ENCODE peak calls at places on chromosomes 13 and 19, in five cellular contexts. G is body of pancreas; H is NCI-H187; M is activated CD4-positive, alpha-beta T cell treated with anti-CD3 and anti-CD28 coated beads, Interleukin-2, amount 50 U/mL, for 24 hours; J is stimulated activated naive CD8-positive, alpha-beta T cell treated with anti-CD3 and anti-CD28 coated beads, Interleukin-15, Interleukin-2, amounts not matched to agents 100 U/mL and 50 U/mL, for 24 hours. P is an unnamed sample.

GRCh38 chr13:75770164-75771145 is 134.3 kb downstream of the LMO7 start:
- DNase-seq in G (no peak), H (no peak), M (no peak), J (no peak), P (no peak)

GRCh38 chr13:59422646-59423045 is 741.1 kb downstream of the DIAPH3 start:
- DNase-seq in G (no peak), H (no peak), M (no peak), J (no peak), P (no peak)

GRCh38 chr13:79548886-79549285 is 67.9 kb downstream of the NDFIP2 start:
- DNase-seq in G (no peak), H (no peak), M (no peak), J (no peak), P (no peak)

GRCh38 chr13:70723732-70724131 is 615.5 kb upstream of the KLHL1 start:
- DNase-seq in G (no peak), H (no peak), M (no peak), J (no peak), P (peak; percentile 3)

GRCh38 chr19:45071545-45071938 is 4.7 kb downstream of the ZNF296 start:
- DNase-seq in G (no peak), H (no peak), M (no peak), J (no peak), P (no peak)

GRCh38 chr19:6801397-6802086 is 29.0 kb downstream of the VAV1 start:
- DNase-seq in G (peak; percentile 49), H (no peak), M (peak; percentile 70), J (peak; percentile 93), P (no peak)

GRCh38 chr13:110307697-110308376 is 753 bp downstream of the COL4A2 start:
- DNase-seq in G (no peak), H (no peak), M (no peak), J (no peak), P (no peak)

GRCh38 chr13:23378009-23378632 is 55.4 kb downstream of the SACS start:
- DNase-seq in G (no peak), H (no peak), M (peak; percentile 14), J (peak; percentile 64), P (peak; percentile 35)

GRCh38 chr19:29393915-29394460 is 131.8 kb upstream of the VSTM2B start:
- DNase-seq in G (no peak), H (no peak), M (no peak), J (no peak), P (no peak)